ENCODE peak calls at places on chromosome 9, in four cellular contexts. O, F, X and Z are unnamed samples.

GRCh38 chr9:93235278-93235960 is 51.5 kb downstream of the WNK2 start:
- DNase-seq in O (no peak), F (no peak), X (no peak), Z (no peak)

GRCh38 chr9:73806876-73807275 is 655.2 kb downstream of the ANXA1 start:
- DNase-seq in O (no peak), F (no peak), X (no peak), Z (no peak)

GRCh38 chr9:37551468-37551867 is 24.7 kb downstream of the FBXO10 start:
- DNase-seq in O (no peak), F (no peak), X (no peak), Z (no peak)

GRCh38 chr9:134530724-134531123 is 110.9 kb upstream of the COL5A1 start:
- DNase-seq in O (no peak), F (no peak), X (no peak), Z (no peak)

GRCh38 chr9:127361561-127361960 is 35.4 kb upstream of the SLC2A8 start:
- DNase-seq in O (no peak), F (no peak), X (no peak), Z (no peak)

GRCh38 chr9:92723299-92723625 is 41.4 kb downstream of the BICD2 start:
- DNase-seq in O (no peak), F (no peak), X (no peak), Z (no peak)

GRCh38 chr9:23123048-23123632 is 676.5 kb downstream of the DMRTA1 start:
- DNase-seq in O (no peak), F (no peak), X (peak; percentile 62), Z (peak; percentile 29)

GRCh38 chr9:136086951-136087740 is 7.9 kb downstream of the NACC2 start:
- DNase-seq in O (no peak), F (no peak), X (peak; percentile 61), Z (no peak)

GRCh38 chr9:124128568-124128967 is 117.0 kb downstream of the LHX2 start:
- DNase-seq in O (no peak), F (no peak), X (no peak), Z (no peak)

GRCh38 chr9:82353631-82354030 is 365.1 kb downstream of the SPATA31D1 start:
- DNase-seq in O (no peak), F (no peak), X (no peak), Z (no peak)